ENCODE peak calls at places on chromosomes 12 and 14, in five cellular contexts. J is IMR-90, T is aorta, W is GM23338, H is HCT116. X is an unnamed sample. For H3K4me1, the result is how much of the 10 kb centered on the place peaks cover.

GRCh38 chr14:99586761-99587462 is 17.1 kb downstream of the CCDC85C start:
- DNase-seq in H (no peak), T (no peak), W (no peak), J (no peak), X (no peak)

GRCh38 chr12:127416796-127417195 is 850.2 kb upstream of the TMEM132C start:
- DNase-seq in W (no peak), H (no peak), J (peak), T (no peak), X (no peak)

GRCh38 chr14:37903561-37904191 is 304.0 kb upstream of the SSTR1 start:
- DNase-seq in J (peak), W (peak), H (peak), T (no peak), X (no peak)

GRCh38 chr12:62933871-62934798 is 815 bp downstream of the PPM1H start:
- DNase-seq in H (no peak), W (peak), J (peak), T (peak), X (no peak)

GRCh38 chr12:108386704-108387360 is 47.7 kb upstream of the CMKLR1 start:
- DNase-seq in W (no peak), J (no peak), H (no peak), T (no peak), X (no peak)

GRCh38 chr12:13223176-13223806 is 26.8 kb downstream of the EMP1 start:
- DNase-seq in J (peak), T (no peak), H (no peak), W (no peak), X (no peak)

GRCh38 chr12:109450980-109451379 is 26.1 kb downstream of the KCTD10 start:
- DNase-seq in T (no peak), J (no peak), H (no peak), W (no peak), X (no peak)

GRCh38 chr12:53683983-53684382 is 8.1 kb upstream of the ATP5MC2 start:
- DNase-seq in J (no peak), H (no peak), T (no peak), W (no peak), X (no peak)

GRCh38 chr12:6813363-6813762 is 8.3 kb upstream of the GPR162 start:
- DNase-seq in W (no peak), T (no peak), H (no peak), J (no peak), X (no peak)

GRCh38 chr12:47192046-47192445 is 112.3 kb upstream of the AMIGO2 start:
- DNase-seq in T (no peak), W (no peak), J (no peak), H (no peak), X (no peak)

GRCh38 chr14:55458800-55459577 is 18.6 kb upstream of the TBPL2 start:
- DNase-seq in W (no peak), J (peak), H (no peak), T (no peak), X (no peak)

GRCh38 chr12:55830601-55831406 is 1.4 kb upstream of the DNAJC14 start:
- DNase-seq in H (no peak), W (peak), J (peak), T (peak), X (no peak)

GRCh38 chr12:109625131-109625559 is 51.6 kb downstream of the MVK start:
- DNase-seq in T (no peak), H (peak), W (no peak), J (peak), X (no peak)

GRCh38 chr12:52346596-52346995 is 20.7 kb downstream of the KRT85 start:
- DNase-seq in T (peak), J (no peak), W (no peak), H (no peak), X (no peak)

GRCh38 chr14:32186248-32186647 is 15.6 kb upstream of the RNU6-7 start:
- DNase-seq in H (no peak), J (no peak), T (no peak), W (no peak), X (no peak)

GRCh38 chr12:105106621-105107020 is 910 bp upstream of the WASHC4 start:
- DNase-seq in J (no peak), H (no peak), T (no peak), W (no peak), X (no peak)

GRCh38 chr14:54109521-54110120 is 153.0 kb upstream of the BMP4 start:
- DNase-seq in H (no peak), J (no peak), W (no peak), T (no peak), X (no peak)
- H3K4me1 ChIP-seq in H (half or more), J (under half), W (under half), T (under half), X (under half)

GRCh38 chr12:49092816-49093406 is 1.7 kb downstream of the DHH start:
- DNase-seq in H (no peak), J (no peak), T (no peak), W (no peak), X (no peak)
- H3K4me3 ChIP-seq in H (no peak), J (no peak), T (no peak), W (peak), X (no peak)

GRCh38 chr12:68978678-68979077 is 45.7 kb upstream of the CPM start:
- DNase-seq in J (no peak), T (no peak), W (no peak), H (no peak), X (no peak)
- H3K27ac ChIP-seq in J (no peak), T (no peak), W (no peak), H (no peak), X (no peak)

GRCh38 chr12:11726659-11727058 is 77.2 kb downstream of the ETV6 start:
- DNase-seq in W (no peak), H (no peak), T (no peak), J (no peak), X (no peak)
- H3K4me1 ChIP-seq in W (under half), H (under half), T (under half), J (under half), X (under half)

X was measured in iPS DF 6.9.